ENCODE peak calls at places on chromosomes 16 and 17, in four cellular contexts. N, O, G and R are unnamed samples. For H3K36me3 and H3K4me1, the result is how much of the 10 kb centered on the place peaks cover.

GRCh38 chr16:17305694-17306093 is 165.1 kb downstream of the XYLT1 start:
- DNase-seq in N (no peak), O (no peak), G (no peak), R (no peak)

GRCh38 chr17:42174126-42174783 is 6.7 kb downstream of the KCNH4 start:
- DNase-seq in N (no peak), O (no peak), G (no peak), R (no peak)

GRCh38 chr16:74807052-74807646 is 32.5 kb upstream of the FA2H start:
- DNase-seq in N (no peak), O (no peak), G (no peak), R (no peak)

GRCh38 chr17:4980644-4981216 is 6.7 kb downstream of the CAMTA2 start:
- DNase-seq in N (peak), O (peak), G (no peak), R (no peak)

GRCh38 chr16:86343111-86343642 is 167.2 kb upstream of the FOXF1 start:
- DNase-seq in N (no peak), O (no peak), G (peak), R (no peak)

GRCh38 chr16:66503030-66503429 is 46.9 kb downstream of the TK2 start:
- DNase-seq in N (no peak), O (no peak), G (no peak), R (no peak)

GRCh38 chr17:82942166-82943130 is 102.6 kb upstream of the ZNF750 start:
- DNase-seq in N (no peak), O (no peak), G (no peak), R (no peak)

GRCh38 chr17:56597495-56597990 is 4.0 kb downstream of the NOG start:
- DNase-seq in N (peak), O (no peak), G (no peak), R (no peak)

GRCh38 chr17:55171634-55172328 is 93.0 kb upstream of the HLF start:
- DNase-seq in N (no peak), O (no peak), G (no peak), R (no peak)

GRCh38 chr17:42720996-42721583 is 23.8 kb downstream of the EZH1 start:
- DNase-seq in N (no peak), O (no peak), G (no peak), R (no peak)

GRCh38 chr16:30728321-30728720 is 19.9 kb upstream of the PHKG2 start:
- DNase-seq in N (no peak), O (no peak), G (no peak), R (no peak)
- H3K36me3 ChIP-seq in N (under half), O (half or more), G (half or more), R (under half)

GRCh38 chr17:29613371-29613837 is 9.3 kb downstream of the CORO6 start:
- DNase-seq in N (peak), O (peak), G (peak), R (no peak)

GRCh38 chr17:29615048-29615385 is 7.7 kb downstream of the CORO6 start:
- DNase-seq in N (no peak), O (peak), G (no peak), R (no peak)

GRCh38 chr17:29613856-29614255 is 8.9 kb downstream of the CORO6 start:
- DNase-seq in N (no peak), O (no peak), G (no peak), R (no peak)

GRCh38 chr17:29615492-29616299 is 7.0 kb downstream of the CORO6 start:
- DNase-seq in N (peak), O (peak), G (peak), R (no peak)

GRCh38 chr17:29614345-29615047 is 8.2 kb downstream of the CORO6 start:
- DNase-seq in N (no peak), O (no peak), G (no peak), R (no peak)
- H3K4me1 ChIP-seq in N (under half), O (half or more), G (under half), R (under half)

DNA sequence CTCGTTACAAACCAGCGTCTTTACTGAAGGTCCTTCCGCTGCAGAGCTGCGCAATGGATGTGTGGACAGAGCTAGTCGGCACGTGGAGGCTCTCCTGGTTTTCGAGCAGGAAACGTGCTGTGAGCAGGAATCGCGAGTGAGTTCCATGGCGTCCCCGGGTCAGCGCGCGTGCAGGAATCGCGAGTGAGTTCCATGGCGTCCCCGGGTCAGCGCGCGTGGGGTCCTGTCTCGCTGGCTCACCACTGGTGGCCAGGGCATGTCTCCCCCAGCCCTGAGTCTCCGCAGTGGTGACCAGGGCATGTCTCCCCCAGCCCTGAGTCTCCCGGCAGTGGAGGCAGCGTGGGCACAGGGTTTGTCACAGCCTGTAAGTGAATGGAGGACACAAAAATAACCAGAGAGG is 62.7 kb downstream of the KLHDC4 start:
- DNase-seq in N (no peak), O (no peak), G (no peak), R (no peak)
- H3K36me3 ChIP-seq in N (under half), O (under half), G (under half), R (under half)

DNA sequence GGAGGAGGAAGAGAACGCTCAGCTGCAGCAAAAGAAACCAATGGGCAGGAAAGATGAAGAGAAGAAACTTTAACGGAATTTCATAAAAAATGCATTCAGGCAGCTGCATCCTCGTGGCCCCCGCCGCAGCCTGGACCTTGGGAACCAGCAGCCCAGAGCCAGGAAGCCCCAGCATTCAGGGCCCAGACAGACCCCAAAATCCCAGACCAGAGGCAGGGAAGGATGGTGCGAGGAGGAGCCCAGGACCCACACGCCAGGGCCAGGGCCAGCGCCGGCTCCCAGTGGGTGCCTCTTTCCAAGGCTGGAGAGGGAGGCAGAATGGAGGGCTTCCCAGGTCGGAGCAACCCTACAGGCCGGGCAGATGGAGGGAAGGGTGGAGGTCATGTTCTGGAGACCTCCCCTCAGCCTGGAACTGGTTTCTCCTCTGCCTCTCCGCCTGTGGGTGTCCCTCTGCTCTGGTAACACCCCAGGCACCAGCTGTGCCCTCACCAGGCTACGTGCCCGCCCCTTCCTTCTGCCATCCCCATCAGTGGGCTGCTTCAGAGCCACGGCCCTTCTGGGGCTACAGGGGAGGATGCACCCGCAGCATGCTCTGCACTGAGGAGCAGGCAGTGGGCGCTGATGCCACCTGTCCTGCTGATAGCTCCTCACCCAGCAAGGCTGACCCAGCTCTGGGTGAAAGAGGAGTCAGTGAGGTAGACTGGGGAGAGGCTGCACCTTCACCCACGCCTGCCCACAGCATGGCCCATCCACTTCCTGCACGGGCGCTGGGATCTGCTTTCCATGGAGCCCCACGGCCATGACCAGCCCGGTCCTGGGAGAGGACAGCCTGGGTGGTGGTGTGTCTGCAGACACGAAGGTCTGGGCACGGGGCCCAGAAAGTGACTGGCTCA is 1.2 kb upstream of the MIF4GD start:
- DNase-seq in N (no peak), O (no peak), G (no peak), R (no peak)
- H3K4me1 ChIP-seq in N (under half), O (under half), G (under half), R (under half)

GRCh38 chr17:28938552-28938951 is 12.8 kb downstream of the PHF12 start:
- DNase-seq in N (no peak), O (no peak), G (no peak), R (no peak)
- H3K36me3 ChIP-seq in N (under half), O (under half), G (under half), R (under half)

DNA sequence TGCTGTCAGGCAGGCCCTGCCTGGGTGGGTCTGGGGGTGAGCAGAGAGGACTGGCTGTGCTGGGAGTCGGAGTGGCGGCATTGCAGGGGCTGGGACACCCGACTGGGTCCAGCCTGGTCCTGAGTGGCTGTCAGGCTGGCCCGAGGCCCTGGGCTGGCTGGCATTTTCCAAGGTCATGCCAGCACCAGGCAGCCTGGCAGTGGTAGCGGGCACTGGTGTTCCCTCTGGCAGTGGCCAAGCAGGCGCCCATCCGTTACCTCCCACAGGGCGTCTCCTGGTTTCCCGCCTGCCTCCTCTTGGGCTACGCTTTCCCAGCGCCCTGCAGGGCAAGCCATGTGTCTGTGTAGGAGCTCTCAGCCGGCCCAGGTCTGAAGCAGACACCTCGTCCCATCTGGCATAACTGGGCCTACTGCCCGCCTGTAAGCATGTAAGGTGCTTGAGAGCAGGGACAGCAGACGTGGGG is 5.7 kb upstream of the PKMYT1 start:
- DNase-seq in N (no peak), O (no peak), G (no peak), R (no peak)
- H3K4me1 ChIP-seq in N (under half), O (under half), G (under half), R (under half)